ENCODE peak calls at places on chromosomes 3 and 15, in ten cellular contexts. F is bronchial epithelial cell; Q is GM12865; J is left ventricle myocardium inferior; B is suprapubic skin; T is choroid plexus epithelial cell; S is stomach; Z is naive thymus-derived CD4-positive, alpha-beta T cell; C is IMR-90; I is transverse colon. M is an unnamed sample.

GRCh38 chr3:116442331-116443021 is 2.8 kb downstream of the LSAMP start:
- DNase-seq in F (no peak), Q (no peak), J (no peak), B (no peak), T (no peak), S (no peak), Z (no peak), C (peak), I (no peak), M (no peak)

GRCh38 chr15:88476635-88477038 is 9.1 kb downstream of the MRPS11 start:
- DNase-seq in F (peak), Q (peak), J (no peak), B (no peak), T (peak), S (peak), Z (peak), C (peak), I (no peak), M (no peak)

GRCh38 chr15:78810003-78810376 is 1.3 kb downstream of the ADAMTS7 start:
- DNase-seq in F (no peak), Q (no peak), J (no peak), B (peak), T (no peak), S (no peak), Z (no peak), C (no peak), I (no peak), M (no peak)

GRCh38 chr3:12447075-12447474 is 37.2 kb upstream of the TSEN2 start:
- DNase-seq in F (no peak), Q (no peak), J (no peak), B (no peak), T (no peak), S (no peak), Z (no peak), C (no peak), I (no peak), M (no peak)

GRCh38 chr15:90557651-90558084 is 27.9 kb downstream of the CRTC3 start:
- DNase-seq in F (no peak), Q (no peak), J (peak), B (peak), T (peak), S (peak), Z (no peak), C (peak), I (peak), M (no peak)

GRCh38 chr3:166783206-166783605 is 596.9 kb downstream of the ZBBX start:
- DNase-seq in F (no peak), Q (no peak), J (no peak), B (no peak), T (no peak), S (no peak), Z (no peak), C (no peak), I (no peak), M (no peak)

GRCh38 chr15:45262906-45263456 is 10.9 kb downstream of the SLC28A2 start:
- DNase-seq in F (no peak), Q (no peak), J (no peak), B (no peak), T (no peak), S (no peak), Z (no peak), C (no peak), I (no peak), M (no peak)

GRCh38 chr3:134427400-134428111 is 53.3 kb upstream of the AMOTL2 start:
- DNase-seq in F (peak), Q (no peak), J (no peak), B (no peak), T (peak), S (no peak), Z (no peak), C (peak), I (no peak), M (no peak)

GRCh38 chr3:169787120-169787519 is 13.9 kb downstream of the MYNN start:
- DNase-seq in F (no peak), Q (no peak), J (no peak), B (no peak), T (no peak), S (no peak), Z (no peak), C (no peak), I (no peak), M (no peak)

GRCh38 chr3:69541059-69541471 is 155.2 kb upstream of the FRMD4B start:
- DNase-seq in F (peak), Q (no peak), J (no peak), B (no peak), T (no peak), S (no peak), Z (no peak), C (no peak), I (no peak), M (no peak)

GRCh38 chr3:171453175-171453868 is 6.9 kb downstream of the TNIK start:
- DNase-seq in F (no peak), Q (no peak), J (no peak), B (no peak), T (peak), S (no peak), Z (no peak), C (no peak), I (no peak), M (no peak)

GRCh38 chr15:94168250-94168649 is 63.1 kb upstream of the MCTP2 start:
- DNase-seq in F (peak), Q (no peak), J (no peak), B (no peak), T (no peak), S (no peak), Z (no peak), C (no peak), I (no peak), M (no peak)

GRCh38 chr15:45638641-45639040 is 3.8 kb downstream of the SQOR start:
- DNase-seq in F (peak), Q (no peak), J (no peak), B (no peak), T (no peak), S (no peak), Z (no peak), C (no peak), I (no peak), M (no peak)

GRCh38 chr3:45104715-45105711 is 41.2 kb downstream of the CDCP1 start:
- DNase-seq in F (no peak), Q (no peak), J (no peak), B (no peak), T (peak), S (no peak), Z (no peak), C (peak), I (no peak), M (no peak)

GRCh38 chr15:38176155-38176554 is 76.5 kb upstream of the SPRED1 start:
- DNase-seq in F (peak), Q (peak), J (no peak), B (no peak), T (peak), S (no peak), Z (no peak), C (peak), I (no peak), M (no peak)

GRCh38 chr3:21392521-21392920 is 358.5 kb downstream of the ZNF385D start:
- DNase-seq in F (no peak), Q (no peak), J (no peak), B (no peak), T (no peak), S (no peak), Z (no peak), C (no peak), I (no peak), M (no peak)

GRCh38 chr15:30882861-30883433 is 20.8 kb upstream of the FAN1 start:
- DNase-seq in F (no peak), Q (no peak), J (no peak), B (no peak), T (peak), S (no peak), Z (peak), C (no peak), I (no peak), M (no peak)

GRCh38 chr3:55746808-55747413 is 259.8 kb upstream of the WNT5A start:
- DNase-seq in F (peak), Q (peak), J (no peak), B (no peak), T (peak), S (no peak), Z (no peak), C (peak), I (no peak), M (no peak)

GRCh38 chr15:90624278-90624930 is 92.7 kb upstream of the BLM start:
- DNase-seq in F (no peak), Q (no peak), J (no peak), B (no peak), T (no peak), S (no peak), Z (no peak), C (no peak), I (no peak), M (no peak)

GRCh38 chr3:57910988-57911387 is 97.2 kb upstream of the FLNB start:
- DNase-seq in F (peak), Q (peak), J (no peak), B (no peak), T (peak), S (no peak), Z (peak), C (peak), I (no peak), M (peak)

DNA sequence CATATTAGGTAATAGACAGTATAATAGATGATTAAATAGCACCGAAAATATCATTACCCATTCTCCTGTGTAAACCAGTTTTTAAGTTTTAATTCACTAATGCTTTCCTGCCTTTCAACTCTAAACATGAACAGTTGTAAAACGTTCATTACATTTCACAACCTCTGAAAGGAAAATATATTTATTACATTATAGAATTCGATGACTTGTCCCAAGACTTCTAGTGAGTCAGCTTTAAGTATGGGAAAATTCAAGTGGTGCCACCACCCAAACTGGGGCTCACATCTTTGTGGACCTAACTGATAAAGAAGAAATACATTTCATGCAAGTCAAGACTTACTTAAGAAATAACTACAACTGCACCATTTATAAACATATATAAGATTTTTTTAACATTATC is 2.0 kb downstream of the TRIM59 start:
- DNase-seq in F (peak), Q (no peak), J (no peak), B (no peak), T (peak), S (no peak), Z (no peak), C (peak), I (no peak), M (no peak)
- H3K4me3 ChIP-seq in F (no peak), Q (peak), J (no peak), B (no peak), T (peak), S (no peak), Z (no peak), C (peak), I (no peak), M (peak)

DNA sequence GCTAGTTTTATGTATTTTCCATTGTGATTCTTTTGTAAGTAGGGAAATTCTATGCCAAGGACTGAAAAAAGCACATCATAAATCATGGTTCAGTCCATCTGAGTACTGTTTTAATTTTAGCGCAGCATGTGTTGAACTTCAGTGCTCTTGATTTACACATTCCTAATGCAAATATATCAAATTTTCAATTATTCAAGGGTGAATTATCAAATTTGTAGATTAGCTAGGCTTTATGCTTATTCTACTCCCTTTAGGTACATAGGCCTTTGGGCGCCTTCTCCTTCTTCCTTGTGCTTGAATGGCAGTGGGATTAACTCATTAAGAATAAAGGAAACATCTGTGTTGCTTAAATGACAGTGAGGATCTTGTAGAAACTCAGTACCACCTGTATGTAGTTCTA is 50.2 kb upstream of the TCF12 start:
- DNase-seq in F (no peak), Q (no peak), J (no peak), B (no peak), T (no peak), S (no peak), Z (no peak), C (no peak), I (no peak), M (no peak)
- H3K4me3 ChIP-seq in F (no peak), Q (no peak), J (no peak), B (no peak), T (no peak), S (no peak), Z (no peak), C (no peak), I (no peak), M (no peak)

DNA sequence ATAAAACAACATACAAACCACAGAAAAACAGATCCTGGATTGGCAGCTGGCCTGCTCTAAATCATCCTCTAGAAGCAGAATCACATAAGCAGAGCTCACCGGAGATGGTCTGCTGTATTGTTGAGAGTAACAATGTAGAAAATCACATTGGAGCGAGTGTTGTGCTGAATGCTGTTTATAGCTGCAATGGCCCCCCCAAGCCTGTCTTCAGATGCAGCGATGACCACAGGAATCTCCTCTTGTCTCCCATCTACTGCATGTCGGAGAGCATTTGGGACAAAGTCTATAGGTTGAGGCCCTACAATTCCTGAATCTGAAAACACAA is 8.0 kb downstream of the GLT8D1 start:
- DNase-seq in F (no peak), Q (no peak), J (no peak), B (no peak), T (no peak), S (no peak), Z (no peak), C (no peak), I (no peak), M (no peak)
- H3K4me3 ChIP-seq in F (no peak), Q (no peak), J (no peak), B (no peak), T (no peak), S (no peak), Z (no peak), C (no peak), I (no peak), M (no peak)

GRCh38 chr3:131216801-131217200 is 164.8 kb upstream of the NUDT16 start:
- DNase-seq in F (peak), Q (no peak), J (no peak), B (no peak), T (peak), S (peak), Z (no peak), C (peak), I (no peak), M (no peak)
- H3K4me3 ChIP-seq in F (no peak), Q (no peak), J (no peak), B (no peak), T (no peak), S (no peak), Z (no peak), C (no peak), I (no peak), M (no peak)

GRCh38 chr3:77328631-77329030 is 288.7 kb downstream of the ROBO2 start:
- DNase-seq in F (no peak), Q (no peak), J (no peak), B (no peak), T (peak), S (no peak), Z (no peak), C (peak), I (no peak), M (no peak)
- H3K4me3 ChIP-seq in F (no peak), Q (no peak), J (no peak), B (no peak), T (no peak), S (no peak), Z (no peak), C (no peak), I (no peak), M (no peak)

DNA sequence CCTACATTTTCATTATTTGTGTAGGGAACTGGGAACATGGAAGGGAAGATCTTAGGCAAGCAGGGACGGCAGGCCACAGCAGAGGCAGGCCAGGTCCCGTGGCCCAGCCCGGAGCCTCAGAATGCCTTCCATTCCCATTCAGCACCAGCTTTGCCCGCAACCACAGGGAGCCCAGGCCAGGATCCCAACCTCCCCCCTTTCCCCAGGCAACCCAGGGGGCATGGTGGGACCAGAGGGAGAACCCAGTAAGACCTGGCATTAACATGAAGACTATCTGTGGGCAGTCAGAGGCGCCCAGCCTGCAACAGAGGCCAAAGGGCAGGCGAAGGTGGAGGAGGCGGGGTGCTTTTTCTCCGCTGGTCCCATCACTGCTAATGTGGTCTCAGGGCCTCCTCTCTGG is 135.6 kb downstream of the TPRA1 start:
- DNase-seq in F (no peak), Q (no peak), J (no peak), B (peak), T (no peak), S (no peak), Z (no peak), C (no peak), I (no peak), M (no peak)
- H3K4me3 ChIP-seq in F (no peak), Q (no peak), J (no peak), B (no peak), T (no peak), S (no peak), Z (no peak), C (no peak), I (no peak), M (no peak)

M was measured in CD4-positive, CD25-positive, alpha-beta regulatory T cell.